ENCODE peak calls at places on chromosomes 16 and 17, in four cellular contexts. Y, F, E and D are unnamed samples.
A peak's percentile ranks its signal among the peaks of the same experiment; 100 is the strongest.

GRCh38 chr16:84953051-84953746 is 58.1 kb downstream of the ZDHHC7 start:
- DNase-seq in Y (no peak), F (no peak), E (no peak), D (no peak)

GRCh38 chr17:39098474-39099090 is 52.9 kb downstream of the PLXDC1 start:
- DNase-seq in Y (no peak), E (peak; percentile 81), F (no peak), D (peak; percentile 29)

GRCh38 chr17:75361996-75362395 is 43.5 kb downstream of the GRB2 start:
- DNase-seq in F (no peak), E (no peak), Y (no peak), D (no peak)

GRCh38 chr17:49624896-49625295 is 49.2 kb downstream of the NXPH3 start:
- DNase-seq in E (no peak), Y (no peak), F (no peak), D (no peak)

GRCh38 chr17:7307686-7308624 is 527 bp downstream of the EIF5A start:
- DNase-seq in Y (no peak), E (peak; percentile 56), F (no peak), D (peak; percentile 69)

GRCh38 chr16:23960081-23960499 is 124.3 kb downstream of the PRKCB start:
- DNase-seq in Y (no peak), F (no peak), E (no peak), D (no peak)

GRCh38 chr17:58371300-58371950 is 19.4 kb upstream of the SUPT4H1 start:
- DNase-seq in F (no peak), E (no peak), Y (no peak), D (no peak)

GRCh38 chr17:65754641-65755040 is 193.2 kb upstream of the AXIN2 start:
- DNase-seq in E (no peak), Y (no peak), F (no peak), D (no peak)

GRCh38 chr17:61168506-61168905 is 231.1 kb upstream of the TBX2 start:
- DNase-seq in F (no peak), E (no peak), Y (no peak), D (no peak)

GRCh38 chr16:30805370-30806169 is 18.6 kb upstream of the ZNF629 start:
- DNase-seq in Y (peak; percentile 50), E (peak; percentile 85), F (peak; percentile 93), D (no peak)

GRCh38 chr17:39926135-39926587 is 1.2 kb downstream of the ORMDL3 start:
- DNase-seq in F (no peak), Y (no peak), E (no peak), D (no peak)

GRCh38 chr17:28317099-28317964 is 1.7 kb upstream of the TMEM97 start:
- DNase-seq in F (no peak), Y (no peak), E (no peak), D (no peak)

GRCh38 chr17:78412403-78412802 is 34.0 kb downstream of the PGS1 start:
- DNase-seq in E (no peak), F (no peak), Y (no peak), D (no peak)

GRCh38 chr16:88347656-88348376 is 34.9 kb upstream of the ZNF469 start:
- DNase-seq in E (no peak), F (no peak), Y (no peak), D (peak; percentile 81)

GRCh38 chr17:3890082-3890892 is 2.6 kb downstream of the CAMKK1 start:
- DNase-seq in E (no peak), Y (no peak), F (peak; percentile 95), D (no peak)

GRCh38 chr16:76294691-76295214 is 17.6 kb downstream of the CNTNAP4 start:
- DNase-seq in Y (no peak), F (no peak), E (no peak), D (no peak)

GRCh38 chr17:10557422-10557821 is 8.0 kb upstream of the MYH2 start:
- DNase-seq in E (no peak), F (no peak), Y (no peak), D (no peak)

GRCh38 chr17:81253358-81254131 is 14.4 kb downstream of the NDUFAF8 start:
- DNase-seq in Y (no peak), E (no peak), F (peak; percentile 53), D (peak; percentile 63)

GRCh38 chr17:68847711-68848110 is 107.5 kb downstream of the ABCA8 start:
- DNase-seq in F (no peak), E (no peak), Y (no peak), D (no peak)

GRCh38 chr16:81994485-81994884 is 16.8 kb downstream of the SDR42E1 start:
- DNase-seq in E (peak; percentile 37), Y (no peak), F (no peak), D (peak; percentile 7)

GRCh38 chr17:17796787-17797061 is 40.1 kb downstream of the SREBF1 start:
- DNase-seq in Y (no peak), F (no peak), E (no peak), D (no peak)

GRCh38 chr16:68492501-68493411 is 44.4 kb upstream of the SMPD3 start:
- DNase-seq in E (no peak), Y (no peak), F (no peak), D (peak; percentile 69)

GRCh38 chr17:33725675-33726271 is 432.7 kb upstream of the ASIC2 start:
- DNase-seq in F (peak; percentile 15), Y (peak; percentile 25), E (peak; percentile 69), D (peak; percentile 29)

GRCh38 chr17:63834431-63835166 is 7.1 kb upstream of the FTSJ3 start:
- DNase-seq in F (peak; percentile 79), Y (no peak), E (peak; percentile 95), D (peak; percentile 87)

GRCh38 chr17:50737118-50737698 is 17.8 kb downstream of the LUC7L3 start:
- DNase-seq in E (no peak), F (no peak), Y (no peak), D (no peak)

GRCh38 chr16:66750279-66751134 is 902 bp downstream of the DYNC1LI2 start:
- DNase-seq in Y (no peak), E (peak; percentile 27), F (no peak), D (peak; percentile 16)

GRCh38 chr17:76262732-76263344 is 2.3 kb upstream of the UBALD2 start:
- DNase-seq in E (no peak), F (no peak), Y (no peak), D (peak; percentile 85)

GRCh38 chr16:3857189-3858013 is 23.1 kb downstream of the CREBBP start:
- DNase-seq in F (no peak), Y (no peak), E (no peak), D (no peak)

GRCh38 chr17:72121164-72122001 is 563 bp downstream of the SOX9 start:
- DNase-seq in E (peak; percentile 63), Y (no peak), F (no peak), D (no peak)